ENCODE peak calls at places on chromosomes 7 and 10, in six cellular contexts. One of them, this sample, is unnamed.

GRCh38 chr7:157975401-157976372 is 611.9 kb downstream of the PTPRN2 start:
- DNase-seq in colonic mucosa: no peak
- DNase-seq in endodermal cell: no peak
- DNase-seq in heart right ventricle: no peak
- DNase-seq in AG04449: no peak
- DNase-seq in A549: no peak
- DNase-seq in this sample: no peak

GRCh38 chr7:99365318-99366141 is 9.0 kb upstream of the ARPC1B start:
- DNase-seq in colonic mucosa: peak
- DNase-seq in endodermal cell: peak
- DNase-seq in heart right ventricle: peak
- DNase-seq in AG04449: no peak
- DNase-seq in A549: peak
- DNase-seq in this sample: peak

GRCh38 chr7:6478186-6478585 is 30.4 kb upstream of the DAGLB start:
- DNase-seq in colonic mucosa: no peak
- DNase-seq in endodermal cell: no peak
- DNase-seq in heart right ventricle: no peak
- DNase-seq in AG04449: no peak
- DNase-seq in A549: no peak
- DNase-seq in this sample: no peak

GRCh38 chr10:15796098-15796759 is 64.1 kb downstream of the MINDY3 start:
- DNase-seq in colonic mucosa: no peak
- DNase-seq in endodermal cell: no peak
- DNase-seq in heart right ventricle: no peak
- DNase-seq in AG04449: no peak
- DNase-seq in A549: no peak
- DNase-seq in this sample: no peak

GRCh38 chr10:118694848-118695247 is 59.9 kb downstream of the CACUL1 start:
- DNase-seq in colonic mucosa: no peak
- DNase-seq in endodermal cell: no peak
- DNase-seq in heart right ventricle: no peak
- DNase-seq in AG04449: peak
- DNase-seq in A549: no peak
- DNase-seq in this sample: no peak

GRCh38 chr7:39353615-39354376 is 212.4 kb upstream of the YAE1 start:
- DNase-seq in colonic mucosa: no peak
- DNase-seq in endodermal cell: peak
- DNase-seq in heart right ventricle: peak
- DNase-seq in AG04449: peak
- DNase-seq in A549: no peak
- DNase-seq in this sample: no peak

GRCh38 chr10:49174261-49174925 is 13.8 kb downstream of the TMEM273 start:
- DNase-seq in colonic mucosa: peak
- DNase-seq in endodermal cell: no peak
- DNase-seq in heart right ventricle: no peak
- DNase-seq in AG04449: no peak
- DNase-seq in A549: no peak
- DNase-seq in this sample: no peak

GRCh38 chr7:17939670-17940301 is 508 bp downstream of the SNX13 start:
- DNase-seq in colonic mucosa: peak
- DNase-seq in endodermal cell: no peak
- DNase-seq in heart right ventricle: peak
- DNase-seq in AG04449: no peak
- DNase-seq in A549: peak
- DNase-seq in this sample: peak

GRCh38 chr10:88386878-88387773 is 196.0 kb downstream of the RNLS start:
- DNase-seq in colonic mucosa: peak
- DNase-seq in endodermal cell: peak
- DNase-seq in heart right ventricle: no peak
- DNase-seq in AG04449: no peak
- DNase-seq in A549: peak
- DNase-seq in this sample: peak

GRCh38 chr10:52746169-52746568 is 26.4 kb downstream of the MBL2 start:
- DNase-seq in colonic mucosa: no peak
- DNase-seq in endodermal cell: no peak
- DNase-seq in heart right ventricle: no peak
- DNase-seq in AG04449: no peak
- DNase-seq in A549: peak
- DNase-seq in this sample: no peak

GRCh38 chr7:134935701-134936100 is 50.6 kb upstream of the AGBL3 start:
- DNase-seq in colonic mucosa: no peak
- DNase-seq in endodermal cell: no peak
- DNase-seq in heart right ventricle: no peak
- DNase-seq in AG04449: no peak
- DNase-seq in A549: no peak
- DNase-seq in this sample: no peak

GRCh38 chr7:29622335-29623265 is 59.0 kb downstream of the PRR15 start:
- DNase-seq in colonic mucosa: no peak
- DNase-seq in endodermal cell: no peak
- DNase-seq in heart right ventricle: no peak
- DNase-seq in AG04449: peak
- DNase-seq in A549: peak
- DNase-seq in this sample: no peak

GRCh38 chr7:28530175-28531142 is 118.1 kb downstream of the CREB5 start:
- DNase-seq in colonic mucosa: no peak
- DNase-seq in endodermal cell: no peak
- DNase-seq in heart right ventricle: peak
- DNase-seq in AG04449: no peak
- DNase-seq in A549: no peak
- DNase-seq in this sample: no peak

GRCh38 chr10:44471410-44471809 is 86.5 kb upstream of the CXCL12 start:
- DNase-seq in colonic mucosa: no peak
- DNase-seq in endodermal cell: no peak
- DNase-seq in heart right ventricle: no peak
- DNase-seq in AG04449: no peak
- DNase-seq in A549: no peak
- DNase-seq in this sample: no peak

GRCh38 chr10:51523440-51523839 is 176.0 kb downstream of the CSTF2T start:
- DNase-seq in colonic mucosa: no peak
- DNase-seq in endodermal cell: no peak
- DNase-seq in heart right ventricle: no peak
- DNase-seq in AG04449: no peak
- DNase-seq in A549: no peak
- DNase-seq in this sample: no peak

GRCh38 chr10:23478570-23478969 is 39.7 kb downstream of the OTUD1 start:
- DNase-seq in colonic mucosa: no peak
- DNase-seq in endodermal cell: no peak
- DNase-seq in heart right ventricle: no peak
- DNase-seq in AG04449: no peak
- DNase-seq in A549: no peak
- DNase-seq in this sample: no peak

GRCh38 chr7:134367956-134368749 is 51.4 kb upstream of the SLC35B4 start:
- DNase-seq in colonic mucosa: no peak
- DNase-seq in endodermal cell: no peak
- DNase-seq in heart right ventricle: no peak
- DNase-seq in AG04449: no peak
- DNase-seq in A549: peak
- DNase-seq in this sample: no peak

GRCh38 chr10:7045891-7046599 is 364.8 kb downstream of the SFMBT2 start:
- DNase-seq in colonic mucosa: no peak
- DNase-seq in endodermal cell: no peak
- DNase-seq in heart right ventricle: no peak
- DNase-seq in AG04449: no peak
- DNase-seq in A549: no peak
- DNase-seq in this sample: no peak

GRCh38 chr7:40220421-40220911 is 85.7 kb downstream of the SUGCT start:
- DNase-seq in colonic mucosa: no peak
- DNase-seq in endodermal cell: no peak
- DNase-seq in heart right ventricle: no peak
- DNase-seq in AG04449: no peak
- DNase-seq in A549: no peak
- DNase-seq in this sample: no peak

GRCh38 chr10:45239642-45240041 is 75.8 kb downstream of the OR13A1 start:
- DNase-seq in colonic mucosa: no peak
- DNase-seq in endodermal cell: no peak
- DNase-seq in heart right ventricle: no peak
- DNase-seq in AG04449: no peak
- DNase-seq in A549: no peak
- DNase-seq in this sample: no peak

GRCh38 chr7:73725703-73726466 is 6.4 kb upstream of the STX1A start:
- DNase-seq in colonic mucosa: peak
- DNase-seq in endodermal cell: peak
- DNase-seq in heart right ventricle: peak
- DNase-seq in AG04449: no peak
- DNase-seq in A549: peak
- DNase-seq in this sample: peak

GRCh38 chr10:62862447-62862846 is 46.3 kb upstream of the EGR2 start:
- DNase-seq in colonic mucosa: no peak
- DNase-seq in endodermal cell: no peak
- DNase-seq in heart right ventricle: no peak
- DNase-seq in AG04449: no peak
- DNase-seq in A549: no peak
- DNase-seq in this sample: no peak

GRCh38 chr7:112533591-112533990 is 52.8 kb downstream of the LSMEM1 start:
- DNase-seq in colonic mucosa: no peak
- DNase-seq in endodermal cell: no peak
- DNase-seq in heart right ventricle: no peak
- DNase-seq in AG04449: no peak
- DNase-seq in A549: no peak
- DNase-seq in this sample: no peak

GRCh38 chr7:45237788-45238461 is 80.3 kb downstream of the RAMP3 start:
- DNase-seq in colonic mucosa: no peak
- DNase-seq in endodermal cell: peak
- DNase-seq in heart right ventricle: no peak
- DNase-seq in AG04449: no peak
- DNase-seq in A549: no peak
- DNase-seq in this sample: no peak

GRCh38 chr7:148782757-148783456 is 84.2 kb downstream of the CUL1 start:
- DNase-seq in colonic mucosa: no peak
- DNase-seq in endodermal cell: no peak
- DNase-seq in heart right ventricle: no peak
- DNase-seq in AG04449: no peak
- DNase-seq in A549: no peak
- DNase-seq in this sample: no peak
- H3K4me3 ChIP-seq in colonic mucosa: no peak
- H3K4me3 ChIP-seq in endodermal cell: no peak
- H3K4me3 ChIP-seq in heart right ventricle: no peak
- H3K4me3 ChIP-seq in AG04449: no peak
- H3K4me3 ChIP-seq in A549: no peak
- H3K4me3 ChIP-seq in this sample: no peak

DNA sequence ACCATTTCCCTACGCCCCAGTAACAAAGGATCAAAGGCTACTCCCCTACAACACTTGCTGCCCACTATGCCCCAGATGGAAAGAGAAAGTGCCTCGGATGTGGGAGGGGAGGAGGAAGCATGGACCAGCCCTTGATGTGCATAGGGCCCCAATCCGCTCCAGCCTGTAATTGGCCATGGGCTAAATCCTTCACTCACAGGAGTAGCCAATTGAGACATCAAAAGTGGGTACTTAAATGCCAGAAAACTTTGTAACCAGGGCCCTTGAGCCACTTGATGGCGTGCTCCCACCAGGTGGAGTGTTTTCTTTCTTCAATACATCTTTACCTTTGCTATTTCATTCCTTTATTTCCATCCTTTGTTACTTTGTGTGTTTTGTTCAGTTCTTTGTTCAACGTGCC is 500.5 kb upstream of the LRRN3 start:
- DNase-seq in colonic mucosa: no peak
- DNase-seq in endodermal cell: peak
- DNase-seq in heart right ventricle: no peak
- DNase-seq in AG04449: no peak
- DNase-seq in A549: no peak
- DNase-seq in this sample: no peak
- TF ChIP-seq CTCF in colonic mucosa: no peak
- TF ChIP-seq CTCF in endodermal cell: peak
- TF ChIP-seq CTCF in heart right ventricle: no peak
- TF ChIP-seq CTCF in AG04449: no peak
- TF ChIP-seq CTCF in A549: peak
- TF ChIP-seq CTCF in this sample: no peak

GRCh38 chr10:1737222-1738061 is at the start of gene ADARB2:
- DNase-seq in colonic mucosa: no peak
- DNase-seq in endodermal cell: peak
- DNase-seq in heart right ventricle: peak
- DNase-seq in AG04449: no peak
- DNase-seq in A549: no peak
- DNase-seq in this sample: no peak
- H3K4me3 ChIP-seq in colonic mucosa: no peak
- H3K4me3 ChIP-seq in endodermal cell: peak
- H3K4me3 ChIP-seq in heart right ventricle: peak
- H3K4me3 ChIP-seq in AG04449: no peak
- H3K4me3 ChIP-seq in A549: peak
- H3K4me3 ChIP-seq in this sample: peak

DNA sequence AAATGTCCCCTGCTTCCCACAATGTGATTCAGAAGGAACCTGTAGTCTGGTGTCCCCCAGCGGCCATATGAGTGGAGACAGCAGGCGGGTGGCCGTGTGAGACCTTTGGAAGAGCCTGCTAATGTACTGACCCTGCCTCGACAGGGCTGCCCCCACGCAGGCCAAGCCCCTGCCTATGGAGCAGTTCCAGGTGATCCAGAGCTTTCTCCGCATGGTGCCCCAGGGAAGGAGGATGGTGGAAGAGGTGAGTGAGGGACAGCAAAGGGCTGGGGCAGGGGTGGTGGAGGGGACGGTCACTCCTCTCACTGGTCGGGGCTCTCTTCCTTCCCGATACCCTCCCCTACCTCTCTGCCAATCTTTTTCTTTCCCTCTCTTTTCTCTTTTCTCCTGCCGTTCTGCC is 55.7 kb downstream of the PALD1 start:
- DNase-seq in colonic mucosa: no peak
- DNase-seq in endodermal cell: no peak
- DNase-seq in heart right ventricle: no peak
- DNase-seq in AG04449: no peak
- DNase-seq in A549: no peak
- DNase-seq in this sample: no peak
- TF ChIP-seq CTCF in colonic mucosa: no peak
- TF ChIP-seq CTCF in endodermal cell: no peak
- TF ChIP-seq CTCF in heart right ventricle: no peak
- TF ChIP-seq CTCF in AG04449: no peak
- TF ChIP-seq CTCF in A549: no peak
- TF ChIP-seq CTCF in this sample: no peak

GRCh38 chr10:68471063-68471585 is 649 bp downstream of the DNA2 start:
- DNase-seq in colonic mucosa: no peak
- DNase-seq in endodermal cell: no peak
- DNase-seq in heart right ventricle: no peak
- DNase-seq in AG04449: no peak
- DNase-seq in A549: no peak
- DNase-seq in this sample: no peak

GRCh38 chr10:68469838-68470237 is 1.9 kb downstream of the DNA2 start:
- DNase-seq in colonic mucosa: no peak
- DNase-seq in endodermal cell: no peak
- DNase-seq in heart right ventricle: no peak
- DNase-seq in AG04449: no peak
- DNase-seq in A549: no peak
- DNase-seq in this sample: no peak

GRCh38 chr10:68471586-68472408 is at the start of gene DNA2:
- DNase-seq in colonic mucosa: peak
- DNase-seq in endodermal cell: peak
- DNase-seq in heart right ventricle: peak
- DNase-seq in AG04449: no peak
- DNase-seq in A549: peak
- DNase-seq in this sample: peak

GRCh38 chr10:68474021-68474420 is 2.2 kb upstream of the DNA2 start:
- DNase-seq in colonic mucosa: no peak
- DNase-seq in endodermal cell: no peak
- DNase-seq in heart right ventricle: no peak
- DNase-seq in AG04449: no peak
- DNase-seq in A549: no peak
- DNase-seq in this sample: no peak

GRCh38 chr10:68470300-68470699 is 1.5 kb downstream of the DNA2 start:
- DNase-seq in colonic mucosa: no peak
- DNase-seq in endodermal cell: no peak
- DNase-seq in heart right ventricle: no peak
- DNase-seq in AG04449: no peak
- DNase-seq in A549: no peak
- DNase-seq in this sample: no peak
- H3K4me3 ChIP-seq in colonic mucosa: no peak
- H3K4me3 ChIP-seq in endodermal cell: peak
- H3K4me3 ChIP-seq in heart right ventricle: no peak
- H3K4me3 ChIP-seq in AG04449: peak
- H3K4me3 ChIP-seq in A549: peak
- H3K4me3 ChIP-seq in this sample: no peak

GRCh38 chr7:34430456-34430855 is 227.6 kb upstream of the NPSR1 start:
- DNase-seq in colonic mucosa: no peak
- DNase-seq in endodermal cell: peak
- DNase-seq in heart right ventricle: no peak
- DNase-seq in AG04449: peak
- DNase-seq in A549: peak
- DNase-seq in this sample: no peak
- TF ChIP-seq CTCF in colonic mucosa: no peak
- TF ChIP-seq CTCF in endodermal cell: peak
- TF ChIP-seq CTCF in heart right ventricle: no peak
- TF ChIP-seq CTCF in AG04449: peak
- TF ChIP-seq CTCF in A549: peak
- TF ChIP-seq CTCF in this sample: no peak

This sample was measured in gastrocnemius medialis.